ENCODE peak calls at places on chromosomes 1 and 21, in seven cellular contexts. W, N, Y, U, D, G and C are unnamed samples. For H3K9me3, the result is how much of the 10 kb centered on the place peaks cover.

GRCh38 chr21:34284613-34285160 is 79.1 kb upstream of the KCNE2 start:
- DNase-seq in Y (no peak), D (no peak), U (no peak), N (no peak), W (no peak), G (no peak), C (no peak)

GRCh38 chr1:29398431-29398830 is 162.1 kb downstream of the PTPRU start:
- DNase-seq in U (no peak), D (no peak), W (no peak), N (no peak), G (no peak), Y (no peak), C (no peak)

GRCh38 chr1:67588186-67588865 is 96.7 kb upstream of the GADD45A start:
- DNase-seq in D (no peak), Y (no peak), W (peak), N (no peak), U (no peak), G (no peak), C (no peak)

GRCh38 chr1:152855661-152856060 is 4.1 kb upstream of the LCE7A start:
- DNase-seq in G (no peak), U (no peak), N (no peak), Y (no peak), W (no peak), D (no peak), C (no peak)

GRCh38 chr21:38175321-38175720 is 81.5 kb upstream of the KCNJ15 start:
- DNase-seq in D (no peak), N (no peak), W (no peak), G (no peak), U (no peak), Y (no peak), C (no peak)

GRCh38 chr1:67599085-67599484 is 85.9 kb upstream of the GADD45A start:
- DNase-seq in U (no peak), N (no peak), G (no peak), Y (no peak), D (no peak), W (no peak), C (no peak)

GRCh38 chr1:55402676-55403464 is 187.7 kb upstream of the USP24 start:
- DNase-seq in D (no peak), Y (no peak), N (no peak), W (no peak), G (peak), U (no peak), C (no peak)

GRCh38 chr1:156371553-156372264 is 2.7 kb downstream of the RHBG start:
- DNase-seq in N (no peak), Y (no peak), D (peak), U (peak), W (peak), G (peak), C (no peak)

GRCh38 chr1:85146972-85147359 is 53.9 kb downstream of the SYDE2 start:
- DNase-seq in Y (no peak), N (no peak), W (no peak), D (no peak), G (no peak), U (no peak), C (no peak)

GRCh38 chr21:38831526-38832467 is 26.1 kb downstream of the ETS2 start:
- DNase-seq in U (peak), N (peak), W (peak), Y (peak), G (peak), D (peak), C (peak)

GRCh38 chr1:224670506-224670905 is 54.4 kb downstream of the CNIH3 start:
- DNase-seq in Y (no peak), G (no peak), W (no peak), U (no peak), N (no peak), D (no peak), C (no peak)

GRCh38 chr1:204883405-204883804 is 12.7 kb downstream of the NFASC start:
- DNase-seq in N (no peak), Y (no peak), D (peak), U (no peak), G (no peak), W (no peak), C (no peak)

GRCh38 chr1:220810179-220810653 is 23.5 kb downstream of the MTARC1 start:
- DNase-seq in Y (peak), N (peak), G (peak), D (peak), U (peak), W (peak), C (peak)

GRCh38 chr21:44740721-44741120 is 29.3 kb upstream of the TSPEAR start:
- DNase-seq in W (no peak), N (no peak), D (no peak), G (no peak), Y (no peak), U (no peak), C (no peak)

GRCh38 chr21:25708467-25709065 is 26.1 kb downstream of the ATP5PF start:
- DNase-seq in N (peak), D (peak), Y (peak), U (peak), G (no peak), W (peak), C (peak)

GRCh38 chr1:222979561-222979960 is 163.5 kb downstream of the TLR5 start:
- DNase-seq in D (peak), Y (no peak), G (no peak), N (no peak), W (no peak), U (no peak), C (no peak)

DNA sequence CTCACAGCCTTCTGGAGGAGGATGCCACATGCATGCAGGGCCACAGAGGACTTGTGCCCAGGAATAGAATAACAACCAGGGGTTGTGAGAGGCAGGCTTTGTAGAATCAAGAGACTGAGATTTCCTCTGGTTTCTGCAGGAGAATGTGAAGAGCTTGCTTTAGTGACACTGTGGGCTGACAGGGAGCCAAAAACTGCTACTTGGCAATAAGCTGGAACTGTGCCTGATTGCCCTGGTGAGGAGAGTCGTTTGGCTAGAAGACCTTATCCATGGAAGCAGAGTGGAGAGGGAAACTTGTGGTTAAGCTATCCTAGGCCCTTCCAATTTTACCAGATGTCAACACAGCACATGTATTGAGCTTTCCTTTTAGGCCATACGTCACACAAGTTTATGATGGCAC is 902.1 kb downstream of the MRPL39 start:
- DNase-seq in W (no peak), Y (no peak), D (peak), N (no peak), U (no peak), G (no peak), C (no peak)
- H3K9me3 ChIP-seq in W (under half), Y (under half), D (under half), N (under half), U (under half), G (under half), C (under half)

GRCh38 chr1:243236604-243237252 is 18.4 kb downstream of the CEP170 start:
- DNase-seq in N (no peak), U (no peak), Y (no peak), W (no peak), D (no peak), G (no peak), C (no peak)

GRCh38 chr1:243229526-243229925 is 25.6 kb downstream of the CEP170 start:
- DNase-seq in D (no peak), W (no peak), Y (no peak), G (no peak), N (no peak), U (no peak), C (no peak)

GRCh38 chr1:243234978-243235657 is 20.0 kb downstream of the CEP170 start:
- DNase-seq in Y (no peak), G (no peak), U (no peak), D (no peak), W (no peak), N (no peak), C (no peak)

GRCh38 chr1:243230914-243231313 is 24.2 kb downstream of the CEP170 start:
- DNase-seq in G (no peak), U (no peak), N (no peak), W (no peak), D (no peak), Y (no peak), C (peak)

GRCh38 chr1:243233908-243234307 is 21.2 kb downstream of the CEP170 start:
- DNase-seq in U (no peak), D (no peak), Y (no peak), N (no peak), G (no peak), W (no peak), C (no peak)
- H3K9me3 ChIP-seq in U (under half), D (under half), Y (under half), N (under half), G (under half), W (under half), C (under half)

DNA sequence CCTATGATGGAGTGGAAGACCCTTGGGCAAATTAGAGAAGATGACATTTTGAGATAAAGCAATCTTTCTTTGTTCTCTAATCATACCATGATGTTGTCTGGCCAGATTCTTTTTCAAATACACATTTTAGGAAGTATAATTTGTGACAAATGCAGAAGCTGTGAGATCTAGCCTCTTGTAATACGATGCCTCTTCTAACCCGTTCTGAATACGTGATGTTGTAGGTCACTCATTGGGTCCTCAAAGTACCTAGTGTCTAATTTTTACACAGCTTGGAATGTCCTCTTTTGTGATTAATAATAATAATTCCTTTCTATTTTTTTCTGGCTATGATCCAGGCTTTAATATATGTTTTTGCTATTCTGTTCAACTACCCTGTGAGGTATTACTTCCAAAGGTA is 502.7 kb downstream of the NUF2 start:
- DNase-seq in G (no peak), Y (no peak), N (no peak), W (no peak), U (no peak), D (no peak), C (no peak)
- H3K9me3 ChIP-seq in G (under half), Y (under half), N (under half), W (under half), U (under half), D (under half), C (under half)

GRCh38 chr1:247829651-247830050 is 5.7 kb upstream of the OR14A16 start:
- DNase-seq in N (no peak), D (no peak), G (no peak), Y (no peak), W (no peak), U (no peak), C (no peak)
- H3K9me3 ChIP-seq in N (under half), D (under half), G (under half), Y (under half), W (under half), U (under half), C (under half)

GRCh38 chr1:54299037-54299436 is 99.1 kb downstream of the MRPL37 start:
- DNase-seq in N (no peak), Y (no peak), W (peak), G (no peak), D (peak), U (no peak), C (no peak)
- H3K9me3 ChIP-seq in N (under half), Y (under half), W (under half), G (under half), D (under half), U (under half), C (under half)

DNA sequence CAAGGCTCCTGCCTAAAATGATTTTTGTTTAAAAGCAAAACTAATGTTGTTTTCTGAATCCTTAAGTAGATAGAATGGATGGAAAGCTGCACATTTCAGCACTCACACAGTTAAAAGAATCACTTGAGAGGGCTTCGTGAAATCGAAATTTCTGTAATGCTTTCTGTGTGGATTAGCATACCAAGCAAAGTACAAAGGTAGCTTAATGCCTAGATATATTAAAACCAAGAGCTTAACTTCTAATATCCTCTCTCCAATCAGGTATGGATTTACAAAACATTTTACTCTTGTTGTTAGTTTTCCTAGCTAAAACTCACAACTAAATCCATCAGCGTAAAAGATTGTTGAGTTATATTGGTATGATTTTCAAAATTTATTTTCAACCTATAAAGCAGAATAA is 378.8 kb upstream of the PRMT6 start:
- DNase-seq in W (no peak), G (no peak), Y (no peak), N (no peak), D (no peak), U (no peak), C (no peak)
- H3K9me3 ChIP-seq in W (under half), G (under half), Y (under half), N (under half), D (under half), U (under half), C (under half)

DNA sequence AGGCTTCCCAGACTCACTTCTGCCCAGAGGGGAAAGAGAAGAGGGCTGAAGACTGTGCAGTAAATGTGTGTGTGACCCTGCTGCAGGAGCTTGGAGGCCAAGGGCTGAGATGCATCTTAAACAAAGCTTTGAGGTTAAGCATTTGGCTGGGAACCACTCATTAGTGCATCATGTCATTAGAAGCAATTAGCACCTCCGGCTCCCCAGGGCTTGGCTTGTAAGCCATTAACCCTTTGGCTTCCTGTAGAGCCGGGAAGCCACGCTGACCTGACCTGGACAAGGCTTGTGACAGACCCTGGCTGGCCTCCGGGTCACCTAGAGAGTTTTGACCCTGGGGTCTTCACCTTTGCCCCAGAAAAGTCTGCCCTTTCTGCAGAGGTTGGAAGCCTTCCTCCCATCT is 77.0 kb downstream of the CSMD2 start:
- DNase-seq in Y (no peak), D (no peak), G (no peak), W (no peak), U (no peak), N (no peak), C (no peak)
- H3K9me3 ChIP-seq in Y (under half), D (under half), G (under half), W (under half), U (under half), N (under half), C (under half)

GRCh38 chr1:217136895-217137205 is 413.6 kb upstream of the ESRRG start:
- DNase-seq in U (no peak), D (no peak), N (no peak), G (no peak), W (no peak), Y (no peak), C (no peak)
- H3K9me3 ChIP-seq in U (under half), D (under half), N (under half), G (under half), W (under half), Y (under half), C (under half)

DNA sequence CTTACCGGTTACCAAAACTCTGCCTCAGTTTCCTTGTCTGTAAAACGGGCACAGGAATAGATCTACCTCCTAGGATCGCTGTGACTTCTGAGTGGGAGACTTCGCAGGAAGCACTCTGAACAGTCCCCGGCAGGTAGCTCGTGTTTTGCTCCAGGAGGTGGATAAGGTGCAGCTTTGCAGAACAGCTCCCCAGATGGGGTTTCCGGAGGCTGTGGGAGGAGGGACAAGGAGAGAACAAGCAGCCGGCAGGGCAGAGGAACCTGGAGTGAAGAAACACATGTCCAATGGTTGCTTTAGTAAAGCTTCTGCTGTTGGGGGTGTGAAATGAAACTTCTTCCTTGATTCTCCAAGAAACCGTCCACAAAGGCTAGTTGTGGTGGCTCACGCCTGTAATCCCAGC is 95.5 kb upstream of the TARDBP start:
- DNase-seq in Y (no peak), N (no peak), D (no peak), G (no peak), U (no peak), W (no peak), C (no peak)
- H3K9me3 ChIP-seq in Y (under half), N (under half), D (under half), G (under half), U (under half), W (under half), C (under half)

GRCh38 chr1:41425369-41425768 is 59.1 kb downstream of the EDN2 start:
- DNase-seq in U (no peak), D (no peak), G (no peak), N (no peak), W (no peak), Y (no peak), C (no peak)

GRCh38 chr1:41424581-41425118 is 59.8 kb downstream of the EDN2 start:
- DNase-seq in W (no peak), D (no peak), G (peak), N (no peak), Y (no peak), U (no peak), C (no peak)

GRCh38 chr1:41422306-41422705 is 61.1 kb downstream of the FOXO6 start:
- DNase-seq in N (no peak), D (no peak), W (no peak), Y (no peak), G (peak), U (no peak), C (no peak)

GRCh38 chr1:41426201-41426890 is 58.1 kb downstream of the EDN2 start:
- DNase-seq in Y (no peak), G (peak), D (no peak), W (no peak), N (no peak), U (no peak), C (no peak)

DNA sequence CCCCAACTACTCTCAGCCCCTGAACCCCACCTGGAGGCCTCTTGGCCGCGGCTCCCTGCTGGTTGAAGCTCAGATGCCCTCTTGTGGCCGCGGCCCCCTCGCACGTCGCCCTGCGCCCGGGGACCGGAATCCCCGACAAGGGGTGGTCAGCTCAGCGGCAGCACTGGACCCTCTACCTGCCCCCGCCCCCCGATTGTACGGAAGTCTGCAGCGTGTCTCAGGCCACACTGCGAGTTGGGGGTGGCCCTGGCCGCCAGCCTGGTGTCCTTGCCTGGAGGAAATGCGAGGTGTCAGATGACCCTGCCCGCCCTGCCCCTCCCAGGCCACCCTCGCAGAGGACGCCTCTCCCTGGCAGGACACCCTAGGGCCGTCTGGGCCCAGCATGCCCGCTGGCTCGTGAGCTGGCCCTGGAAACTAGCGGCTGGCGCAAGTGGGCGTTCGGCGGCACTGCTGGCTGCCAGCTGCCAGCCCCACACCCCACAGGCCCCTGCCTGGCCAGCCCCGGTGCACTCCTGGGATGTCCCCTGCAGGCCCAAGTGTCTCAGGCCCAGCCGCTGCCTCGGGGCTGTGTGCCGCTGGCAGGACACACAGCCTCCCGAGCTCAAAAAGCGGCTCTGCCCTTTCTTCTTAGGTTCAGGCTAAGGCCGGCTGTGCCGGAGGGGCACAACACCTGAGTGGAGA is 60.8 kb downstream of the EDN2 start:
- DNase-seq in G (peak), W (no peak), Y (no peak), N (no peak), U (no peak), D (peak), C (no peak)
- H3K9me3 ChIP-seq in G (under half), W (under half), Y (under half), N (under half), U (under half), D (under half), C (under half)